ENCODE peak calls at places on chromosomes 7 and 10, in seven cellular contexts. N is prostate gland, B is NCI-H2081 treated with DMSO at 0.1 percent for 48 hours, Q is NB4, F is M059J, H is amniotic epithelial cell, V is A673. A is an unnamed sample.

GRCh38 chr10:75103881-75104686 is 7.4 kb upstream of the SAMD8 start:
- DNase-seq in H (no peak), V (no peak), F (no peak), N (no peak), Q (peak), B (no peak), A (no peak)

GRCh38 chr10:89299031-89299430 is 2.8 kb upstream of the IFIT2 start:
- DNase-seq in V (no peak), H (no peak), B (no peak), N (no peak), F (no peak), Q (no peak), A (no peak)

GRCh38 chr7:151850484-151851159 is 26.3 kb downstream of the PRKAG2 start:
- DNase-seq in Q (peak), H (no peak), F (no peak), B (no peak), N (no peak), V (no peak), A (peak)

GRCh38 chr7:50211306-50212015 is 93.1 kb upstream of the IKZF1 start:
- DNase-seq in Q (no peak), N (no peak), H (no peak), B (no peak), V (no peak), F (no peak), A (no peak)

GRCh38 chr7:50531401-50531906 is 33.8 kb downstream of the DDC start:
- DNase-seq in Q (no peak), B (peak), V (no peak), F (peak), H (no peak), N (no peak), A (no peak)

GRCh38 chr10:127338391-127339108 is 142.2 kb upstream of the INSYN2A start:
- DNase-seq in B (no peak), F (no peak), H (peak), N (no peak), V (peak), Q (no peak), A (no peak)

GRCh38 chr7:38368191-38368605 is 94.8 kb upstream of the TARP start:
- DNase-seq in N (peak), H (peak), B (no peak), Q (peak), F (peak), V (peak), A (peak)

GRCh38 chr10:130336612-130337304 is 200.6 kb downstream of the GLRX3 start:
- DNase-seq in B (no peak), Q (peak), N (peak), V (peak), H (no peak), F (no peak), A (no peak)

GRCh38 chr10:71845410-71846406 is 5.3 kb downstream of the PSAP start:
- DNase-seq in Q (no peak), F (no peak), H (peak), B (no peak), N (no peak), V (no peak), A (no peak)

GRCh38 chr7:50203521-50203920 is 101.0 kb upstream of the IKZF1 start:
- DNase-seq in N (no peak), B (no peak), V (no peak), H (no peak), F (no peak), Q (no peak), A (no peak)

GRCh38 chr10:125624800-125625199 is 58.2 kb downstream of the TEX36 start:
- DNase-seq in V (no peak), F (no peak), Q (no peak), H (no peak), N (peak), B (no peak), A (no peak)

GRCh38 chr7:34190299-34190698 is 285.0 kb downstream of the BMPER start:
- DNase-seq in B (no peak), F (no peak), H (no peak), Q (no peak), N (peak), V (no peak), A (no peak)

GRCh38 chr7:70458195-70458695 is 673.7 kb upstream of the GALNT17 start:
- DNase-seq in N (no peak), Q (no peak), B (no peak), V (peak), H (no peak), F (no peak), A (peak)

GRCh38 chr7:6172331-6173295 is 99.8 kb downstream of the CYTH3 start:
- DNase-seq in B (no peak), V (no peak), Q (peak), N (no peak), F (peak), H (no peak), A (no peak)

GRCh38 chr10:48469516-48470020 is 135.3 kb downstream of the ARHGAP22 start:
- DNase-seq in V (no peak), Q (peak), F (no peak), B (no peak), H (no peak), N (no peak), A (peak)

GRCh38 chr10:72170263-72170662 is 45.5 kb upstream of the ANAPC16 start:
- DNase-seq in H (peak), B (no peak), F (peak), Q (no peak), V (no peak), N (no peak), A (peak)

GRCh38 chr10:118349235-118349634 is 7.1 kb upstream of the FAM204A start:
- DNase-seq in F (no peak), Q (peak), B (no peak), N (no peak), V (no peak), H (no peak), A (no peak)

GRCh38 chr7:144941127-144941526 is 105.3 kb upstream of the TPK1 start:
- DNase-seq in Q (no peak), N (no peak), B (no peak), H (no peak), V (no peak), F (no peak), A (no peak)